ENCODE peak calls at places on chromosomes 11 and 22, in six cellular contexts. C, I, H, Q, J and U are unnamed samples.
A peak's percentile ranks its signal among the peaks of the same experiment; 100 is the strongest.

GRCh38 chr11:38582756-38583155 is 1984.7 kb upstream of the RAG2 start:
- DNase-seq in C (no peak), I (no peak), H (no peak), Q (no peak), J (peak; percentile 52), U (no peak)

GRCh38 chr22:23305922-23306374 is 125.6 kb downstream of the BCR start:
- DNase-seq in C (peak; percentile 81), I (peak; percentile 9), H (no peak), Q (no peak), J (peak; percentile 71), U (peak; percentile 67)

GRCh38 chr11:90438069-90438468 is 215.2 kb upstream of the CHORDC1 start:
- DNase-seq in C (no peak), I (no peak), H (no peak), Q (no peak), J (no peak), U (no peak)

GRCh38 chr11:15594607-15595006 is 479.9 kb downstream of the INSC start:
- DNase-seq in C (no peak), I (no peak), H (no peak), Q (no peak), J (no peak), U (no peak)

GRCh38 chr22:27866136-27867091 is 52.6 kb downstream of the PITPNB start:
- DNase-seq in C (no peak), I (no peak), H (no peak), Q (no peak), J (peak; percentile 92), U (peak; percentile 99)

GRCh38 chr11:16170448-16170847 is 185.9 kb downstream of the SOX6 start:
- DNase-seq in C (no peak), I (no peak), H (no peak), Q (no peak), J (no peak), U (no peak)

GRCh38 chr22:24105661-24106060 is 75.6 kb upstream of the SUSD2 start:
- DNase-seq in C (no peak), I (no peak), H (no peak), Q (no peak), J (no peak), U (no peak)

GRCh38 chr11:122123258-122123929 is 7.4 kb upstream of the BLID start:
- DNase-seq in C (no peak), I (no peak), H (no peak), Q (no peak), J (no peak), U (no peak)

GRCh38 chr22:39148727-39149535 is 3.5 kb downstream of the CBX7 start:
- DNase-seq in C (no peak), I (no peak), H (no peak), Q (no peak), J (no peak), U (no peak)

GRCh38 chr11:33869511-33870422 is 22.1 kb downstream of the LMO2 start:
- DNase-seq in C (no peak), I (peak; percentile 54), H (peak; percentile 58), Q (no peak), J (peak; percentile 25), U (no peak)